ENCODE peak calls at places on chromosomes 7 and 10, in ten cellular contexts. Y, F, S, E, Z, V, P, N, B and O are unnamed samples.

GRCh38 chr10:69801434-69802315 is at the start of gene COL13A1:
- DNase-seq in Y (peak; percentile 67), F (no peak), S (peak; percentile 73), E (peak; percentile 75), Z (peak; percentile 80), V (peak; percentile 25), P (no peak), N (peak; percentile 58), B (peak; percentile 28), O (no peak)

GRCh38 chr10:51915031-51915542 is 215.7 kb upstream of the CSTF2T start:
- DNase-seq in Y (peak; percentile 25), F (no peak), S (peak; percentile 56), E (no peak), Z (no peak), V (no peak), P (no peak), N (no peak), B (no peak), O (no peak)

GRCh38 chr7:80826520-80827237 is 92.2 kb downstream of the SEMA3C start:
- DNase-seq in Y (peak; percentile 55), F (no peak), S (no peak), E (no peak), Z (peak; percentile 50), V (no peak), P (no peak), N (no peak), B (no peak), O (no peak)

GRCh38 chr7:88429382-88429781 is 122.7 kb upstream of the STEAP4 start:
- DNase-seq in Y (no peak), F (no peak), S (peak; percentile 4), E (no peak), Z (peak; percentile 21), V (no peak), P (no peak), N (no peak), B (no peak), O (no peak)

GRCh38 chr7:91694221-91694856 is 186.2 kb downstream of the MTERF1 start:
- DNase-seq in Y (no peak), F (no peak), S (peak; percentile 23), E (no peak), Z (no peak), V (no peak), P (no peak), N (no peak), B (no peak), O (no peak)

GRCh38 chr7:105830405-105831218 is 45.8 kb downstream of the ATXN7L1 start:
- DNase-seq in Y (peak; percentile 93), F (no peak), S (peak; percentile 96), E (no peak), Z (peak; percentile 83), V (no peak), P (no peak), N (peak; percentile 15), B (peak; percentile 46), O (no peak)

GRCh38 chr10:53601260-53601875 is 828.8 kb upstream of the MBL2 start:
- DNase-seq in Y (peak; percentile 55), F (no peak), S (peak; percentile 56), E (no peak), Z (peak; percentile 60), V (no peak), P (no peak), N (peak; percentile 43), B (no peak), O (no peak)

GRCh38 chr7:134527979-134528371 is 608 bp downstream of the AKR1B10 start:
- DNase-seq in Y (peak; percentile 64), F (no peak), S (peak; percentile 67), E (no peak), Z (peak; percentile 64), V (no peak), P (no peak), N (no peak), B (no peak), O (no peak)

GRCh38 chr7:120709931-120710330 is 148.0 kb downstream of the TSPAN12 start:
- DNase-seq in Y (peak; percentile 26), F (no peak), S (no peak), E (no peak), Z (no peak), V (no peak), P (no peak), N (no peak), B (no peak), O (no peak)

GRCh38 chr7:137882261-137882668 is 35.5 kb upstream of the DGKI start:
- DNase-seq in Y (peak; percentile 97), F (no peak), S (peak; percentile 99), E (no peak), Z (peak; percentile 98), V (no peak), P (no peak), N (no peak), B (peak; percentile 90), O (no peak)

GRCh38 chr7:55427279-55427788 is 62.2 kb downstream of the LANCL2 start:
- DNase-seq in Y (no peak), F (no peak), S (no peak), E (no peak), Z (no peak), V (no peak), P (no peak), N (no peak), B (no peak), O (no peak)

GRCh38 chr10:92598321-92598720 is 5.4 kb downstream of the KIF11 start:
- DNase-seq in Y (no peak), F (no peak), S (peak; percentile 79), E (no peak), Z (no peak), V (no peak), P (no peak), N (no peak), B (no peak), O (no peak)

DNA sequence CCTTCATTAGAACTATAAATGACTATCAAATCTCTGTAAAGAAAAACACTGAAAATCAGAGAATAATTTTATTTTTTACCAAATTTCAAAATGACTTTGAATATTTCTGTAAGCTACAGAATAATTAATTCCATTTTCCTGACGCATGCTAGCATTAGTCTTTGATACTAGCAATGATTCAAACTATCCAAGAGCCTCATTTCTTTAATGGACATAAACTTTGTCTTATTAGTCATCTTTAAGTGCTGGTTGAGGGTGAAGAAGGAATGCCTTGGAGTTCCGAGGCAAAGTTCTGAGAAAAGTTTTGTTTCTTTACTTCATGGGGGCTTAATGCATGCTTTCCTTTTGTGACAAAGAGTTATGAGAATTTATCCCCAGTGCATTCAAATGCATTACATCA is 137.3 kb downstream of the AGMO start:
- DNase-seq in Y (no peak), F (no peak), S (peak; percentile 46), E (no peak), Z (no peak), V (no peak), P (no peak), N (no peak), B (no peak), O (no peak)
- TF ChIP-seq CTCF in Y (no peak), F (no peak), S (no peak), E (no peak), Z (no peak), V (no peak), P (no peak), N (no peak), B (no peak), O (no peak)

DNA sequence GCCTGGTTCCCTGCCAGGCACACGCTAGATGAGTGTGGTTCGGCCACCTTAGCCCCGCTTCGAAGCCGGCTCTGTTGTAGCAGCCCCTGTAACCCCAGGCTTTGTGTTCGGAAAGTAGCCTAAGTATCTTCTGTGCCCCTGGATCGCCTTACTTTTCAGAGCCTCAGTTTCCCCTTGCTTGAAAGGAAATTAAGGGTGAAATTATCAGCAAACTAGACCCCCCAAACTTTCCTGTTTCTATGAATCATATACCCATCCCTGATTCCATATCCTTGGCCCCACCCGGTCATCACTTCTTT is 312 bp downstream of the PDCD11 start:
- DNase-seq in Y (no peak), F (no peak), S (no peak), E (no peak), Z (peak; percentile 6), V (no peak), P (no peak), N (no peak), B (no peak), O (no peak)
- TF ChIP-seq CTCF in Y (no peak), F (no peak), S (no peak), E (no peak), Z (no peak), V (no peak), P (no peak), N (no peak), B (no peak), O (no peak)

GRCh38 chr10:56469482-56469881 is 108.4 kb upstream of the ZWINT start:
- DNase-seq in Y (no peak), F (no peak), S (no peak), E (no peak), Z (no peak), V (no peak), P (no peak), N (no peak), B (no peak), O (no peak)
- TF ChIP-seq CTCF in Y (no peak), F (no peak), S (no peak), E (no peak), Z (no peak), V (no peak), P (no peak), N (no peak), B (no peak), O (no peak)

GRCh38 chr10:35397953-35398352 is 61.6 kb downstream of the CCNY start:
- DNase-seq in Y (no peak), F (no peak), S (no peak), E (no peak), Z (no peak), V (no peak), P (no peak), N (no peak), B (no peak), O (no peak)

GRCh38 chr10:35399414-35400009 is 63.2 kb downstream of the CCNY start:
- DNase-seq in Y (no peak), F (no peak), S (no peak), E (no peak), Z (no peak), V (no peak), P (no peak), N (no peak), B (no peak), O (no peak)

GRCh38 chr10:35400600-35401268 is 64.4 kb downstream of the CCNY start:
- DNase-seq in Y (no peak), F (no peak), S (no peak), E (no peak), Z (no peak), V (no peak), P (no peak), N (no peak), B (no peak), O (no peak)

GRCh38 chr10:35398355-35398754 is 62.0 kb downstream of the CCNY start:
- DNase-seq in Y (peak; percentile 42), F (no peak), S (no peak), E (no peak), Z (no peak), V (no peak), P (no peak), N (no peak), B (no peak), O (no peak)

DNA sequence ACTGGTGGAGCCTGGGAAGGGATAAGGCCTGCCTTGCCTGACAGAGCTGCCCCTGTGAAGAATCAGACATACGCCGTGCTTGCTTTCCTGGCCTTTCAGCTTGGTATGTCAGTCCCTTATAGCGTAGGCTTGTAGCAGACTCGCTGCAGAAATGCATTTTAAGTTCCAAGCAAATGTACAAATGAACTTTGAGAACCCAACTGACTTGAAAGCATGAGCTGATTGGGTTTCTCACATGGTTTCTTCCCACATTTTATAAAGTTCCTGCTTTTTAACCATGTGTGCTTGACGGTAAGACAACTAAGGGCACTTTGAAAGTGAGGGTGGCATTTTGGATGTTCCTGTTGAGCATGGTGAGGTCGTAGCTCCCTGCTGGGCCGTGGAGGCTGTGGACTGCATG is 62.6 kb downstream of the CCNY start:
- DNase-seq in Y (no peak), F (no peak), S (no peak), E (no peak), Z (no peak), V (no peak), P (no peak), N (no peak), B (no peak), O (no peak)
- TF ChIP-seq CTCF in Y (no peak), F (no peak), S (no peak), E (no peak), Z (no peak), V (no peak), P (no peak), N (no peak), B (no peak), O (no peak)